ENCODE peak calls at places on chromosome 13, in eight cellular contexts. One of them, this sample, is unnamed.

GRCh38 chr13:113034451-113035208 is 65.6 kb downstream of the MCF2L start:
- DNase-seq in right lobe of liver: no peak
- DNase-seq in HFF-Myc: peak
- DNase-seq in AG04449: no peak
- DNase-seq in cardiac fibroblast: peak
- DNase-seq in DND-41: no peak
- DNase-seq in right atrium auricular region: peak
- DNase-seq in astrocyte: peak
- DNase-seq in this sample: no peak

GRCh38 chr13:110287031-110287828 is 19.7 kb downstream of the COL4A1 start:
- DNase-seq in right atrium auricular region: peak
- DNase-seq in right lobe of liver: no peak
- DNase-seq in HFF-Myc: no peak
- DNase-seq in astrocyte: peak
- DNase-seq in DND-41: no peak
- DNase-seq in AG04449: no peak
- DNase-seq in cardiac fibroblast: peak
- DNase-seq in this sample: no peak

GRCh38 chr13:111204438-111205177 is 89.5 kb downstream of the ARHGEF7 start:
- DNase-seq in AG04449: no peak
- DNase-seq in right lobe of liver: no peak
- DNase-seq in DND-41: no peak
- DNase-seq in cardiac fibroblast: peak
- DNase-seq in astrocyte: peak
- DNase-seq in HFF-Myc: no peak
- DNase-seq in right atrium auricular region: peak
- DNase-seq in this sample: no peak

GRCh38 chr13:73914119-73914518 is 220.1 kb downstream of the KLF12 start:
- DNase-seq in right lobe of liver: no peak
- DNase-seq in HFF-Myc: no peak
- DNase-seq in right atrium auricular region: no peak
- DNase-seq in AG04449: no peak
- DNase-seq in cardiac fibroblast: peak
- DNase-seq in DND-41: peak
- DNase-seq in astrocyte: no peak
- DNase-seq in this sample: no peak

GRCh38 chr13:81395368-81395767 is 1054.4 kb upstream of the SPRY2 start:
- DNase-seq in right lobe of liver: no peak
- DNase-seq in AG04449: no peak
- DNase-seq in cardiac fibroblast: no peak
- DNase-seq in astrocyte: no peak
- DNase-seq in HFF-Myc: no peak
- DNase-seq in right atrium auricular region: no peak
- DNase-seq in DND-41: no peak
- DNase-seq in this sample: no peak

GRCh38 chr13:26019881-26020535 is 31.8 kb downstream of the SHISA2 start:
- DNase-seq in AG04449: peak
- DNase-seq in right lobe of liver: no peak
- DNase-seq in astrocyte: peak
- DNase-seq in right atrium auricular region: no peak
- DNase-seq in DND-41: peak
- DNase-seq in HFF-Myc: no peak
- DNase-seq in cardiac fibroblast: peak
- DNase-seq in this sample: no peak

GRCh38 chr13:94344126-94344863 is 135.2 kb downstream of the DCT start:
- DNase-seq in DND-41: no peak
- DNase-seq in right lobe of liver: no peak
- DNase-seq in cardiac fibroblast: peak
- DNase-seq in AG04449: no peak
- DNase-seq in HFF-Myc: no peak
- DNase-seq in astrocyte: peak
- DNase-seq in right atrium auricular region: no peak
- DNase-seq in this sample: no peak

GRCh38 chr13:29861694-29862110 is 11.3 kb upstream of the UBL3 start:
- DNase-seq in right atrium auricular region: no peak
- DNase-seq in right lobe of liver: no peak
- DNase-seq in HFF-Myc: peak
- DNase-seq in DND-41: no peak
- DNase-seq in cardiac fibroblast: peak
- DNase-seq in AG04449: peak
- DNase-seq in astrocyte: peak
- DNase-seq in this sample: no peak

GRCh38 chr13:40319699-40320586 is 346.5 kb downstream of the FOXO1 start:
- DNase-seq in AG04449: no peak
- DNase-seq in right lobe of liver: no peak
- DNase-seq in cardiac fibroblast: no peak
- DNase-seq in HFF-Myc: no peak
- DNase-seq in right atrium auricular region: no peak
- DNase-seq in astrocyte: no peak
- DNase-seq in DND-41: no peak
- DNase-seq in this sample: peak

GRCh38 chr13:105541565-105541964 is 993.9 kb downstream of the EFNB2 start:
- DNase-seq in AG04449: no peak
- DNase-seq in DND-41: no peak
- DNase-seq in HFF-Myc: no peak
- DNase-seq in right lobe of liver: no peak
- DNase-seq in right atrium auricular region: no peak
- DNase-seq in astrocyte: no peak
- DNase-seq in cardiac fibroblast: no peak
- DNase-seq in this sample: no peak

GRCh38 chr13:51040431-51040830 is 70.6 kb downstream of the C13orf42 start:
- DNase-seq in DND-41: no peak
- DNase-seq in right atrium auricular region: no peak
- DNase-seq in AG04449: no peak
- DNase-seq in HFF-Myc: no peak
- DNase-seq in astrocyte: no peak
- DNase-seq in cardiac fibroblast: no peak
- DNase-seq in right lobe of liver: no peak
- DNase-seq in this sample: no peak

GRCh38 chr13:94254737-94255136 is 224.7 kb downstream of the DCT start:
- DNase-seq in AG04449: no peak
- DNase-seq in astrocyte: no peak
- DNase-seq in right atrium auricular region: no peak
- DNase-seq in HFF-Myc: no peak
- DNase-seq in right lobe of liver: no peak
- DNase-seq in cardiac fibroblast: peak
- DNase-seq in DND-41: no peak
- DNase-seq in this sample: no peak

GRCh38 chr13:67238277-67238859 is 8.2 kb upstream of the PCDH9 start:
- DNase-seq in astrocyte: no peak
- DNase-seq in cardiac fibroblast: peak
- DNase-seq in right lobe of liver: no peak
- DNase-seq in HFF-Myc: no peak
- DNase-seq in DND-41: no peak
- DNase-seq in right atrium auricular region: no peak
- DNase-seq in AG04449: no peak
- DNase-seq in this sample: no peak

GRCh38 chr13:102913924-102914628 is 68.2 kb downstream of the ERCC5 start:
- DNase-seq in cardiac fibroblast: peak
- DNase-seq in astrocyte: peak
- DNase-seq in AG04449: no peak
- DNase-seq in HFF-Myc: no peak
- DNase-seq in right atrium auricular region: no peak
- DNase-seq in right lobe of liver: no peak
- DNase-seq in DND-41: no peak
- DNase-seq in this sample: no peak

GRCh38 chr13:79442221-79442620 is 36.2 kb upstream of the RBM26 start:
- DNase-seq in cardiac fibroblast: no peak
- DNase-seq in HFF-Myc: no peak
- DNase-seq in right lobe of liver: no peak
- DNase-seq in DND-41: no peak
- DNase-seq in astrocyte: peak
- DNase-seq in AG04449: no peak
- DNase-seq in right atrium auricular region: no peak
- DNase-seq in this sample: no peak

GRCh38 chr13:30429721-30430694 is 7.7 kb downstream of the UBE2L5 start:
- DNase-seq in right lobe of liver: no peak
- DNase-seq in right atrium auricular region: no peak
- DNase-seq in DND-41: no peak
- DNase-seq in HFF-Myc: no peak
- DNase-seq in AG04449: peak
- DNase-seq in astrocyte: peak
- DNase-seq in cardiac fibroblast: peak
- DNase-seq in this sample: peak

GRCh38 chr13:96075953-96076543 is 13.9 kb upstream of the HS6ST3 start:
- DNase-seq in right lobe of liver: no peak
- DNase-seq in astrocyte: no peak
- DNase-seq in cardiac fibroblast: peak
- DNase-seq in right atrium auricular region: no peak
- DNase-seq in HFF-Myc: no peak
- DNase-seq in AG04449: no peak
- DNase-seq in DND-41: no peak
- DNase-seq in this sample: no peak

GRCh38 chr13:42497798-42498197 is 76.2 kb upstream of the TNFSF11 start:
- DNase-seq in right atrium auricular region: no peak
- DNase-seq in DND-41: no peak
- DNase-seq in cardiac fibroblast: peak
- DNase-seq in right lobe of liver: no peak
- DNase-seq in astrocyte: peak
- DNase-seq in HFF-Myc: no peak
- DNase-seq in AG04449: no peak
- DNase-seq in this sample: peak

GRCh38 chr13:70391678-70392077 is 283.4 kb upstream of the KLHL1 start:
- DNase-seq in DND-41: no peak
- DNase-seq in cardiac fibroblast: no peak
- DNase-seq in AG04449: no peak
- DNase-seq in HFF-Myc: no peak
- DNase-seq in astrocyte: no peak
- DNase-seq in right atrium auricular region: no peak
- DNase-seq in right lobe of liver: peak
- DNase-seq in this sample: no peak

GRCh38 chr13:50222569-50223332 is 207.5 kb downstream of the KCNRG start:
- DNase-seq in DND-41: no peak
- DNase-seq in astrocyte: peak
- DNase-seq in right atrium auricular region: peak
- DNase-seq in AG04449: no peak
- DNase-seq in HFF-Myc: peak
- DNase-seq in right lobe of liver: peak
- DNase-seq in cardiac fibroblast: peak
- DNase-seq in this sample: peak

GRCh38 chr13:39760521-39760920 is 105.1 kb downstream of the COG6 start:
- DNase-seq in HFF-Myc: no peak
- DNase-seq in astrocyte: no peak
- DNase-seq in DND-41: no peak
- DNase-seq in right lobe of liver: no peak
- DNase-seq in cardiac fibroblast: no peak
- DNase-seq in AG04449: no peak
- DNase-seq in right atrium auricular region: no peak
- DNase-seq in this sample: no peak

GRCh38 chr13:37700887-37701286 is 102.3 kb upstream of the POSTN start:
- DNase-seq in cardiac fibroblast: peak
- DNase-seq in right lobe of liver: no peak
- DNase-seq in astrocyte: no peak
- DNase-seq in AG04449: no peak
- DNase-seq in right atrium auricular region: no peak
- DNase-seq in HFF-Myc: no peak
- DNase-seq in DND-41: no peak
- DNase-seq in this sample: no peak

GRCh38 chr13:112893570-112894422 is 75.2 kb upstream of the MCF2L start:
- DNase-seq in astrocyte: no peak
- DNase-seq in right lobe of liver: peak
- DNase-seq in AG04449: no peak
- DNase-seq in cardiac fibroblast: peak
- DNase-seq in DND-41: peak
- DNase-seq in right atrium auricular region: no peak
- DNase-seq in HFF-Myc: no peak
- DNase-seq in this sample: peak

GRCh38 chr13:61954092-61954491 is 538.4 kb upstream of the PCDH20 start:
- DNase-seq in astrocyte: no peak
- DNase-seq in right atrium auricular region: no peak
- DNase-seq in right lobe of liver: no peak
- DNase-seq in AG04449: no peak
- DNase-seq in cardiac fibroblast: peak
- DNase-seq in HFF-Myc: no peak
- DNase-seq in DND-41: no peak
- DNase-seq in this sample: no peak
- TF ChIP-seq CTCF in astrocyte: peak
- TF ChIP-seq CTCF in right atrium auricular region: peak
- TF ChIP-seq CTCF in right lobe of liver: peak
- TF ChIP-seq CTCF in AG04449: no peak
- TF ChIP-seq CTCF in cardiac fibroblast: no peak
- TF ChIP-seq CTCF in HFF-Myc: no peak
- TF ChIP-seq CTCF in DND-41: peak
- TF ChIP-seq CTCF in this sample: no peak

DNA sequence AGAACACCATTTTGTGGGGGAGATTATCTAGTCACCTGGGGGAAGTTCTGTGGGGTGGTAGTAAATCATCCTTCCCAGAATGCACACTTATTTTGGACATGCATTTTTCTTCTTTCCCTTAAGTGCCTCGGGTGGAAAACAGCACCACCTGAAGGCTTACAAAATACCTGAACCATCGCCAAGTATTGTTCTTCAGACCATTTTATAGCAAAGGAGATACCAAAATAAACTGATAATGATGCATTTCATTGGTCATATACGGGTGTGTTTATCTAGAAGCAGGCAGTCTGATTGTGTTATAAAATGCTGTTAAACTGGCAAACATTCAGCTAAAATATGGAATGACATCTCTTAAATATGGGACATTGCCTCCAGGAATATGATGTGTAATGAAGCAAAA is 1034.7 kb downstream of the SLITRK1 start:
- DNase-seq in right atrium auricular region: no peak
- DNase-seq in astrocyte: no peak
- DNase-seq in right lobe of liver: no peak
- DNase-seq in cardiac fibroblast: no peak
- DNase-seq in DND-41: no peak
- DNase-seq in HFF-Myc: no peak
- DNase-seq in AG04449: no peak
- DNase-seq in this sample: no peak
- TF ChIP-seq CTCF in right atrium auricular region: no peak
- TF ChIP-seq CTCF in astrocyte: no peak
- TF ChIP-seq CTCF in right lobe of liver: peak
- TF ChIP-seq CTCF in cardiac fibroblast: no peak
- TF ChIP-seq CTCF in DND-41: peak
- TF ChIP-seq CTCF in HFF-Myc: no peak
- TF ChIP-seq CTCF in AG04449: no peak
- TF ChIP-seq CTCF in this sample: no peak

GRCh38 chr13:47594833-47595232 is 406.2 kb downstream of the SUCLA2 start:
- DNase-seq in right atrium auricular region: no peak
- DNase-seq in DND-41: peak
- DNase-seq in HFF-Myc: no peak
- DNase-seq in AG04449: no peak
- DNase-seq in right lobe of liver: no peak
- DNase-seq in astrocyte: no peak
- DNase-seq in cardiac fibroblast: peak
- DNase-seq in this sample: peak
- TF ChIP-seq CTCF in right atrium auricular region: no peak
- TF ChIP-seq CTCF in DND-41: peak
- TF ChIP-seq CTCF in HFF-Myc: peak
- TF ChIP-seq CTCF in AG04449: no peak
- TF ChIP-seq CTCF in right lobe of liver: no peak
- TF ChIP-seq CTCF in astrocyte: no peak
- TF ChIP-seq CTCF in cardiac fibroblast: no peak
- TF ChIP-seq CTCF in this sample: no peak

DNA sequence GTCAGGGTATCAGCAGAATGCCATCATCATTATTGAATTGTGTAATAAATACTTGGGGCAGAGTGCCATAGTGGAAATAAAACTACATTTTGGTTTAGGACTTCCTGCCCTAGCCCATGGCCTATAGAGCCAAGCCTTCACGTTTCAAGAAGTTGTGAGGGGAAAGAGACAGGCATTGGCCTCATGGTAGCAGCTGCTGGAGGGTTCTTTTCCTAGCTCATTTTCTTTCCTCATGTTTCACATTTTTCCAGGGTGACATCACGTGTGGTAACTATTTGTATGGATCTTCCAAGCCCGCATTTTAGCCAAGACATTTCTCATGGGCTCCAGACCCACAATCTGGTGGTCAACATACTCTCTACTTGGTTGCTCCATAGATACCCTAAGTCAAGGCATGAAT is 80.4 kb downstream of the LRCH1 start:
- DNase-seq in astrocyte: peak
- DNase-seq in cardiac fibroblast: peak
- DNase-seq in AG04449: peak
- DNase-seq in right lobe of liver: no peak
- DNase-seq in right atrium auricular region: no peak
- DNase-seq in HFF-Myc: peak
- DNase-seq in DND-41: no peak
- DNase-seq in this sample: no peak
- TF ChIP-seq CTCF in astrocyte: no peak
- TF ChIP-seq CTCF in cardiac fibroblast: no peak
- TF ChIP-seq CTCF in AG04449: no peak
- TF ChIP-seq CTCF in right lobe of liver: no peak
- TF ChIP-seq CTCF in right atrium auricular region: no peak
- TF ChIP-seq CTCF in HFF-Myc: no peak
- TF ChIP-seq CTCF in DND-41: no peak
- TF ChIP-seq CTCF in this sample: no peak